ENCODE peak calls at places on chromosomes 12 and 14, in ten cellular contexts. D is A549, Z is esophagus squamous epithelium, W is transverse colon, A is lower leg skin, G is heart left ventricle, V is Peyer's patch, L is stomach, M is breast epithelium, O is gastrocnemius medialis. P is an unnamed sample.

GRCh38 chr14:31788340-31788739 is 227.1 kb downstream of the NUBPL start:
- DNase-seq in D (no peak), Z (no peak), W (no peak), A (no peak), G (no peak), V (no peak), L (no peak), M (no peak), O (no peak), P (no peak)

GRCh38 chr12:3446235-3446634 is 44.8 kb upstream of the PRMT8 start:
- DNase-seq in D (no peak), Z (no peak), W (no peak), A (no peak), G (no peak), V (no peak), L (no peak), M (no peak), O (no peak), P (no peak)

GRCh38 chr12:4909397-4909733 is 340 bp upstream of the KCNA1 start:
- DNase-seq in D (no peak), Z (no peak), W (no peak), A (no peak), G (no peak), V (no peak), L (no peak), M (no peak), O (no peak), P (no peak)

GRCh38 chr12:98745578-98746391 is 100.7 kb downstream of the APAF1 start:
- DNase-seq in D (no peak), Z (no peak), W (no peak), A (no peak), G (peak), V (no peak), L (no peak), M (no peak), O (no peak), P (peak)

GRCh38 chr12:9947674-9948073 is 15.5 kb upstream of the CLEC2A start:
- DNase-seq in D (no peak), Z (no peak), W (no peak), A (no peak), G (no peak), V (no peak), L (no peak), M (no peak), O (no peak), P (no peak)

GRCh38 chr14:69816216-69816615 is 19.2 kb upstream of the SLC10A1 start:
- DNase-seq in D (no peak), Z (no peak), W (no peak), A (no peak), G (no peak), V (no peak), L (no peak), M (no peak), O (no peak), P (no peak)

GRCh38 chr12:90909069-90909676 is 45.8 kb downstream of the CCER1 start:
- DNase-seq in D (peak), Z (no peak), W (no peak), A (no peak), G (no peak), V (no peak), L (no peak), M (no peak), O (no peak), P (peak)

GRCh38 chr12:86681062-86681461 is 424.9 kb upstream of the MGAT4C start:
- DNase-seq in D (no peak), Z (no peak), W (no peak), A (no peak), G (no peak), V (no peak), L (no peak), M (no peak), O (no peak), P (no peak)

GRCh38 chr14:64518229-64518628 is 13.7 kb downstream of the ZBTB1 start:
- DNase-seq in D (no peak), Z (no peak), W (no peak), A (no peak), G (no peak), V (no peak), L (no peak), M (no peak), O (no peak), P (no peak)

GRCh38 chr14:19800282-19801117 is 3.1 kb upstream of the OR4N2 start:
- DNase-seq in D (no peak), Z (no peak), W (no peak), A (no peak), G (no peak), V (no peak), L (no peak), M (no peak), O (no peak), P (no peak)

GRCh38 chr14:67413806-67414769 is 2.1 kb upstream of the PLEK2 start:
- DNase-seq in D (peak), Z (no peak), W (no peak), A (no peak), G (no peak), V (no peak), L (no peak), M (no peak), O (no peak), P (peak)

GRCh38 chr12:62581288-62582064 is 114.8 kb downstream of the MON2 start:
- DNase-seq in D (peak), Z (no peak), W (no peak), A (no peak), G (peak), V (no peak), L (no peak), M (no peak), O (no peak), P (no peak)

GRCh38 chr14:75295491-75296338 is 17.1 kb downstream of the FOS start:
- DNase-seq in D (peak), Z (no peak), W (peak), A (peak), G (peak), V (peak), L (peak), M (peak), O (peak), P (peak)

GRCh38 chr14:55254581-55254980 is 16.6 kb upstream of the FBXO34 start:
- DNase-seq in D (no peak), Z (no peak), W (no peak), A (no peak), G (no peak), V (no peak), L (no peak), M (no peak), O (no peak), P (no peak)

GRCh38 chr12:57063991-57064725 is 14.2 kb upstream of the MYO1A start:
- DNase-seq in D (no peak), Z (no peak), W (no peak), A (no peak), G (no peak), V (peak), L (no peak), M (no peak), O (no peak), P (no peak)

GRCh38 chr14:90606434-90606833 is 209.6 kb downstream of the CALM1 start:
- DNase-seq in D (no peak), Z (no peak), W (no peak), A (no peak), G (no peak), V (no peak), L (no peak), M (no peak), O (no peak), P (no peak)

GRCh38 chr12:104250366-104251125 is 35.0 kb downstream of the TXNRD1 start:
- DNase-seq in D (no peak), Z (no peak), W (no peak), A (no peak), G (no peak), V (no peak), L (no peak), M (no peak), O (no peak), P (no peak)

GRCh38 chr12:4412056-4412455 is 32.5 kb upstream of the FGF23 start:
- DNase-seq in D (no peak), Z (no peak), W (no peak), A (no peak), G (no peak), V (no peak), L (no peak), M (no peak), O (no peak), P (no peak)

GRCh38 chr14:100644784-100645183 is 57.6 kb upstream of the BEGAIN start:
- DNase-seq in D (no peak), Z (no peak), W (no peak), A (no peak), G (no peak), V (no peak), L (no peak), M (no peak), O (no peak), P (no peak)

GRCh38 chr14:97976861-97977260 is 1179.7 kb downstream of the VRK1 start:
- DNase-seq in D (no peak), Z (no peak), W (peak), A (peak), G (peak), V (no peak), L (no peak), M (no peak), O (peak), P (peak)

GRCh38 chr12:101019667-101020066 is 190.4 kb downstream of the SLC5A8 start:
- DNase-seq in D (no peak), Z (no peak), W (no peak), A (no peak), G (no peak), V (no peak), L (no peak), M (no peak), O (no peak), P (no peak)

GRCh38 chr12:93378373-93379310 is 917 bp downstream of the NUDT4 start:
- DNase-seq in D (peak), Z (no peak), W (peak), A (peak), G (peak), V (peak), L (peak), M (no peak), O (no peak), P (peak)

GRCh38 chr12:119990382-119990874 is 1.4 kb downstream of the BICDL1 start:
- DNase-seq in D (no peak), Z (no peak), W (no peak), A (no peak), G (no peak), V (no peak), L (no peak), M (no peak), O (no peak), P (no peak)

GRCh38 chr14:102608064-102608446 is 15.6 kb downstream of the RCOR1 start:
- DNase-seq in D (no peak), Z (no peak), W (no peak), A (no peak), G (no peak), V (no peak), L (no peak), M (no peak), O (no peak), P (no peak)

GRCh38 chr12:77152623-77153193 is 87.3 kb upstream of the E2F7 start:
- DNase-seq in D (no peak), Z (no peak), W (no peak), A (no peak), G (no peak), V (no peak), L (no peak), M (no peak), O (no peak), P (no peak)

GRCh38 chr14:74917646-74918081 is 5.4 kb downstream of the RPS6KL1 start:
- DNase-seq in D (no peak), Z (no peak), W (no peak), A (peak), G (peak), V (no peak), L (no peak), M (peak), O (peak), P (no peak)

GRCh38 chr14:34450958-34451357 is 11.1 kb downstream of the SPTSSA start:
- DNase-seq in D (no peak), Z (no peak), W (no peak), A (no peak), G (no peak), V (no peak), L (no peak), M (no peak), O (no peak), P (no peak)

GRCh38 chr12:33752854-33753253 is 269.4 kb upstream of the ALG10 start:
- DNase-seq in D (no peak), Z (no peak), W (no peak), A (no peak), G (no peak), V (no peak), L (no peak), M (no peak), O (no peak), P (no peak)

GRCh38 chr12:85835810-85836715 is at the start of gene RASSF9:
- DNase-seq in D (no peak), Z (no peak), W (peak), A (peak), G (peak), V (no peak), L (peak), M (peak), O (peak), P (peak)

GRCh38 chr14:60508707-60509437 is at the start of gene SIX6:
- DNase-seq in D (no peak), Z (no peak), W (no peak), A (no peak), G (no peak), V (no peak), L (no peak), M (no peak), O (no peak), P (no peak)

GRCh38 chr14:65073605-65074201 is 28.6 kb downstream of the MAX start:
- DNase-seq in D (no peak), Z (no peak), W (peak), A (no peak), G (no peak), V (no peak), L (peak), M (no peak), O (no peak), P (no peak)

GRCh38 chr14:74169906-74170305 is 69.3 kb upstream of the VSX2 start:
- DNase-seq in D (no peak), Z (no peak), W (no peak), A (no peak), G (no peak), V (no peak), L (no peak), M (no peak), O (no peak), P (no peak)

GRCh38 chr12:95216704-95217376 is 427 bp downstream of the FGD6 start:
- DNase-seq in D (peak), Z (no peak), W (no peak), A (no peak), G (no peak), V (no peak), L (no peak), M (no peak), O (no peak), P (no peak)

GRCh38 chr14:61839452-61839851 is 77.2 kb downstream of the SNAPC1 start:
- DNase-seq in D (no peak), Z (no peak), W (no peak), A (no peak), G (no peak), V (no peak), L (no peak), M (no peak), O (no peak), P (no peak)

GRCh38 chr12:19546611-19547162 is 107.4 kb downstream of the AEBP2 start:
- DNase-seq in D (no peak), Z (no peak), W (no peak), A (peak), G (no peak), V (no peak), L (no peak), M (no peak), O (no peak), P (no peak)

GRCh38 chr14:104642540-104642868 is 37.9 kb upstream of the TMEM179 start:
- DNase-seq in D (no peak), Z (no peak), W (no peak), A (no peak), G (no peak), V (no peak), L (no peak), M (no peak), O (no peak), P (no peak)

GRCh38 chr12:100388382-100388781 is 31.5 kb downstream of the SLC17A8 start:
- DNase-seq in D (no peak), Z (no peak), W (no peak), A (no peak), G (no peak), V (no peak), L (no peak), M (no peak), O (no peak), P (no peak)

GRCh38 chr12:52400906-52401305 is 5.2 kb downstream of the KRT82 start:
- DNase-seq in D (no peak), Z (no peak), W (no peak), A (no peak), G (no peak), V (no peak), L (no peak), M (no peak), O (no peak), P (no peak)

GRCh38 chr12:80868576-80868975 is 69.2 kb downstream of the LIN7A start:
- DNase-seq in D (no peak), Z (no peak), W (no peak), A (no peak), G (no peak), V (no peak), L (no peak), M (no peak), O (no peak), P (no peak)

GRCh38 chr12:6960291-6961277 is 9.4 kb downstream of the PTPN6 start:
- DNase-seq in D (no peak), Z (no peak), W (peak), A (no peak), G (peak), V (no peak), L (no peak), M (no peak), O (no peak), P (no peak)
- TF ChIP-seq POLR2A in D (no peak), Z (no peak), W (no peak), A (no peak), G (no peak), V (no peak), L (no peak), M (no peak), O (no peak), P (no peak)

DNA sequence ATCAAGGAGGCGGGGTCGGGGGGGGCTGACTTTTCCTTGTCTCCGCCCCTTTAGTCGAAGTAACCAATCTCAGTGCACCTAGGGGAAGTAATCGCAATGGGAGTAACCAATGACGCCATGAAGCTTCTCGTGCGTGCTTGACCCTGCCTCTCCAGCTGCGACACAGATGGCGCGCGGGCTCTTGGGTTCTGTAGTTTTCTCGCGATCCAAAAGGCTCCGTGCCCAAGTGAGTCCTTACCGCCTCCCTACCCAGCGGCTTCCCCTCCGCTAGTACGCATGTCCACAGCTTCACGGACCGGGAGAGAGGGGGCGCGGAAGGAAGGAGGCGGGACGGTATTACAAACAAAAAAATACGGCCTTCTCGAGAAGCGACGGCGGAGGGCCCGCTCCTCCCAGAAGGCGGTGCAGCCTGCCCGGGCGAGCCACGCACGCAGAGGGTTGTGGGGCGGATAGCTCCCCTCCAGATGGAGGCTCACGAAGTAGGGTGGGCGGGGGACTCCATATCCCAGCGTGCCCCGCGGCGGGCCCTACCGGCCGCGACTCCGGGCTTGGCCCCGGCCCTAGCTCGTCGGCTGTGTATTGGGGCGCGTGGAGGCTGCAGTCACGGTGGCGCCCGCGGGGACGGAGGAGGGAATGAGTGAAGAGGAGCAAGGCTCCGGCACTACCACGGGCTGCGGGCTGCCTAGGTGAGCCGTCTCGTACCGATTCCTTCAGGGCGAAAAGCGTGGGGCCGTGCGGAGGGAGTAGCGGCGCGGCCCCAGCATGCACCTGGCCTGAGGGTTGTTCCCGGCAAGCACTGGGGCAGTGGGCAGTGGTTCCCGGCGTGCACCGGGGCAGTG is at the start of gene TARBP2:
- DNase-seq in D (peak), Z (peak), W (peak), A (peak), G (peak), V (peak), L (peak), M (peak), O (peak), P (peak)
- TF ChIP-seq CTCF in D (no peak), Z (peak), W (no peak), A (no peak), G (peak), V (no peak), L (no peak), M (no peak), O (no peak), P (peak)

DNA sequence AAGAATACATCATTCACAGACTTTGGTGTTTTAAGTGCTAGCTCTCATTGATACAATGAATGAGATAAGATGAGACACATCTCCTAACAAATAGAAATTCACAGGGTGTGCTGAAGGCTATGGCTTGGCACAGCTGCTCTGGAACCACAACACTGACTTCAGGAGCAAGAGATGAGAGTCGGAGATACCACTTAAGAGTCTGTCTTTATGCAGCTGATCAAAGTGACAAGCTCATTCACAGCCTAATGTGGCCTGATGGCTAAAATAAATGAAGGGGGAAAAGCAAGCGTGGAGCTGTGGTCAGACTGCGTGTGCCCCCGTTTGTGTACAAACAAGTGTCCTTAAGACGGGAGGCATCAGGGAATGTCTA is 29.7 kb upstream of the FAM181A start:
- DNase-seq in D (no peak), Z (no peak), W (no peak), A (no peak), G (no peak), V (no peak), L (no peak), M (no peak), O (no peak), P (no peak)
- TF ChIP-seq POLR2A in D (no peak), Z (no peak), W (no peak), A (no peak), G (no peak), V (no peak), L (no peak), M (no peak), O (no peak), P (no peak)

GRCh38 chr12:116276433-116277216 is 868 bp downstream of the MED13L start:
- DNase-seq in D (peak), Z (peak), W (peak), A (peak), G (peak), V (peak), L (peak), M (peak), O (peak), P (peak)

GRCh38 chr12:116274552-116275375 is 2.7 kb downstream of the MED13L start:
- DNase-seq in D (no peak), Z (no peak), W (no peak), A (no peak), G (no peak), V (no peak), L (no peak), M (no peak), O (no peak), P (no peak)

GRCh38 chr12:116278259-116278595 is 734 bp upstream of the MED13L start:
- DNase-seq in D (no peak), Z (no peak), W (no peak), A (no peak), G (no peak), V (no peak), L (no peak), M (no peak), O (no peak), P (no peak)

GRCh38 chr12:116278667-116279066 is 1.2 kb upstream of the MED13L start:
- DNase-seq in D (no peak), Z (no peak), W (no peak), A (no peak), G (no peak), V (no peak), L (no peak), M (no peak), O (no peak), P (no peak)

GRCh38 chr12:116277393-116278258 is at the start of gene MED13L:
- DNase-seq in D (peak), Z (peak), W (peak), A (peak), G (peak), V (peak), L (peak), M (peak), O (peak), P (peak)
- TF ChIP-seq CTCF in D (peak), Z (peak), W (no peak), A (no peak), G (peak), V (peak), L (no peak), M (no peak), O (peak), P (peak)

P was measured in body of pancreas.